ENCODE peak calls at places on chromosomes 7 and 10, in five cellular contexts. N is HepG2, F is K562, C is H1, L is GM12878. X is an unnamed sample.

GRCh38 chr7:37508063-37508462 is 59.4 kb upstream of the ELMO1 start:
- DNase-seq in F (no peak), L (no peak), C (no peak), N (no peak), X (no peak)

GRCh38 chr7:100865971-100866720 is 1.0 kb upstream of the TRIP6 start:
- DNase-seq in C (no peak), F (no peak), L (no peak), N (no peak), X (peak)

GRCh38 chr10:5765617-5766016 is 47.6 kb downstream of the GDI2 start:
- DNase-seq in N (no peak), L (no peak), C (no peak), F (no peak), X (no peak)

GRCh38 chr7:76394962-76395361 is 14.5 kb downstream of the SSC4D start:
- DNase-seq in C (no peak), L (no peak), N (no peak), F (no peak), X (no peak)

GRCh38 chr7:149220534-149220933 is 18.9 kb upstream of the ZNF212 start:
- DNase-seq in N (no peak), C (no peak), L (no peak), F (no peak), X (no peak)

GRCh38 chr7:108875139-108875538 is 305.5 kb downstream of the DNAJB9 start:
- DNase-seq in C (peak), L (no peak), N (no peak), F (peak), X (peak)

GRCh38 chr7:105654994-105655900 is 74.0 kb upstream of the EFCAB10 start:
- DNase-seq in F (no peak), C (no peak), N (no peak), L (no peak), X (peak)

GRCh38 chr7:133829336-133829897 is 297.7 kb upstream of the LRGUK start:
- DNase-seq in L (no peak), F (no peak), C (no peak), N (no peak), X (no peak)

GRCh38 chr10:132704008-132704814 is 81.7 kb downstream of the NKX6-2 start:
- DNase-seq in L (no peak), C (no peak), N (no peak), F (no peak), X (no peak)

GRCh38 chr7:131188367-131189339 is 139.0 kb upstream of the MKLN1 start:
- DNase-seq in C (no peak), L (peak), F (peak), N (peak), X (no peak)

DNA sequence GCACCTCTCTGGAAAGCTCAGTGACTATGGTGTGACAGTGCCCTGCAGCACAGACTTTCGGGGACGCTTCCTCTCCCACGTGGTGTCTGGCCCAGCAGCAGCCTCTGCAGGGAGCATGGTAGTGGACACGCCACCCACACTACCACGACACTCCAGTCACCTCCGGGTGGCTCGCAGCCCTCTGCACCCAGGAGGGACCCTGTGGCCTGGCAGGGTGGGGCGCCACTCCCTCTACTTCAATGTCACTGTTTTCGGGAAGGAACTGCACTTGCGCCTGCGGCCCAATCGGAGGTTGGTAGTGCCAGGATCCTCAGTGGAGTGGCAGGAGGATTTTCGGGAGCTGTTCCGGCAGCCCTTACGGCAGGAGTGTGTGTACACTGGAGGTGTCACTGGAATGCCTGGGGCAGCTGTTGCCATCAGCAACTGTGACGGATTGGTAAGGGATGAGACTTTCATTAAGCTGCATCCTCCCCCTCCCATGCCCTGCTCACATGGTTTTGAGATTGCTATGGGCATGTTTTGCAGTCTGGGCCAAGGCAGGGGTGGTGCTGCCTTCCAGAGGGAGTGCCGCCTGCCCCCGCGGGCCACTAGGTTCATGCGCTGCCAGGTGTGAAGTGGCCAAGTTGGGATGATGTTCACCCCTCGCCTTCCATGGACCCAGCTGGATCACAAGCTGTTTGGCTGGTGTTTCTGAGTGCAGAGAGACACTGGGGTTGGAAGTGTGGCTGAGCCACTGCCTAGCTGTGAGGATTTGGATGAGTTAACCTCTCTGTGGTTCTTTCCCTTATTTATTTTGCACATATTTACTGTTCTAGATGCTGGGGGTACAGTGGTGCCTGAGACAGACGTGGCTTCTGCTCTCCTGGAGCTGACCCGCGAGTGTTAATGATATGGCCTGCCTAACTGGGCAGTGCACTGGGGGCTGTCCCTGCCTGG is 2.5 kb downstream of the ADAMTS14 start:
- DNase-seq in F (no peak), L (no peak), C (no peak), N (no peak), X (no peak)
- TF ChIP-seq EZH2 in F (no peak), L (no peak), C (no peak), N (no peak), X (no peak)

DNA sequence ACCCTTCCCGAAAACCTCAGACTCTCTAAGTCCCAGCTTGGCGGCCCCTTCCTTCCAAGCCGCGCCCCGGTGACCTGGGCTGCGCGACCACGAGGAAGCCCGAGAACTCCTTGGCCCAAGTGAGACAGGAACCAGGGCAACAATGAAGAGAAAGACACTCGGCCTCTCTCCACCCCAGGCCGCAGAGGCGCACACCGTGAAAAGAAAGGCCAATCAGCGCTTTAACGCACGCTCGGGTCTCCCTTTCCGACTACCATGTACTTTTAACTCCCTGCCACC is 166.4 kb upstream of the PPP1R3A start:
- DNase-seq in N (no peak), C (no peak), L (no peak), F (no peak), X (peak)
- H3K27ac ChIP-seq in N (no peak), C (no peak), L (no peak), F (no peak), X (peak)

GRCh38 chr7:103714377-103714927 is 268.4 kb upstream of the SLC26A5 start:
- DNase-seq in N (no peak), F (no peak), L (no peak), C (no peak), X (no peak)

GRCh38 chr7:103711413-103711812 is 265.4 kb upstream of the SLC26A5 start:
- DNase-seq in C (no peak), N (no peak), F (no peak), L (no peak), X (no peak)

GRCh38 chr7:103718482-103719415 is 270.7 kb downstream of the RELN start:
- DNase-seq in C (no peak), N (no peak), F (no peak), L (no peak), X (no peak)

GRCh38 chr7:103712991-103713778 is 267.2 kb upstream of the SLC26A5 start:
- DNase-seq in L (no peak), F (no peak), C (no peak), N (no peak), X (no peak)

GRCh38 chr7:103715376-103716110 is 269.5 kb upstream of the SLC26A5 start:
- DNase-seq in F (no peak), L (no peak), C (no peak), N (no peak), X (no peak)
- TF ChIP-seq CREB1 in F (no peak), L (no peak), C (no peak), N (no peak), X (no peak)

DNA sequence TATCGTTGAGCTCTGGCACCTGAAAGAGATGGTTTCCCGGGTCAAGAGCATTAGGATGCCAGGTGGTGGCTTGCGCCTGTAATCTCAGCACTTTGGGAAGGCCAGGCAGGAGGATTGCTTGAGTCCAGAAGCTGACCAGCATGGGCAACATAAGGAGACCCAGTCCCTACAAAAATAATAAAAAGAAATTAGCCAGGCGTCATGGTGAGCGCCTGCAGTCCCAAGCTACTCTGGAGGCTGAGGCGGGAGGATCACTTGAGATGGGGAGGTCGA is 6.1 kb upstream of the KCP start:
- DNase-seq in L (no peak), F (no peak), N (no peak), C (no peak), X (no peak)
- TF ChIP-seq EZH2 in L (no peak), F (no peak), N (no peak), C (no peak), X (no peak)

GRCh38 chr7:24884401-24884800 is 95.6 kb downstream of the OSBPL3 start:
- DNase-seq in F (no peak), C (no peak), N (no peak), L (no peak), X (no peak)

GRCh38 chr7:24882989-24883631 is 96.9 kb downstream of the OSBPL3 start:
- DNase-seq in L (no peak), C (no peak), N (no peak), F (no peak), X (no peak)

GRCh38 chr7:24883632-24884013 is 96.4 kb downstream of the OSBPL3 start:
- DNase-seq in F (no peak), L (no peak), N (no peak), C (no peak), X (no peak)

GRCh38 chr7:24885305-24885704 is 94.7 kb downstream of the OSBPL3 start:
- DNase-seq in L (no peak), C (no peak), F (peak), N (no peak), X (no peak)

GRCh38 chr7:24885716-24886115 is 94.3 kb downstream of the OSBPL3 start:
- DNase-seq in L (no peak), F (no peak), N (no peak), C (no peak), X (no peak)
- H3K27ac ChIP-seq in L (no peak), F (no peak), N (no peak), C (no peak), X (no peak)

GRCh38 chr10:75140246-75140645 is 28.8 kb downstream of the SAMD8 start:
- DNase-seq in N (no peak), F (no peak), L (no peak), C (no peak), X (no peak)

GRCh38 chr10:75143353-75143752 is 31.9 kb downstream of the SAMD8 start:
- DNase-seq in C (no peak), N (no peak), L (no peak), F (no peak), X (no peak)

GRCh38 chr10:75136346-75136745 is 24.9 kb downstream of the SAMD8 start:
- DNase-seq in F (no peak), L (no peak), N (peak), C (no peak), X (peak)

DNA sequence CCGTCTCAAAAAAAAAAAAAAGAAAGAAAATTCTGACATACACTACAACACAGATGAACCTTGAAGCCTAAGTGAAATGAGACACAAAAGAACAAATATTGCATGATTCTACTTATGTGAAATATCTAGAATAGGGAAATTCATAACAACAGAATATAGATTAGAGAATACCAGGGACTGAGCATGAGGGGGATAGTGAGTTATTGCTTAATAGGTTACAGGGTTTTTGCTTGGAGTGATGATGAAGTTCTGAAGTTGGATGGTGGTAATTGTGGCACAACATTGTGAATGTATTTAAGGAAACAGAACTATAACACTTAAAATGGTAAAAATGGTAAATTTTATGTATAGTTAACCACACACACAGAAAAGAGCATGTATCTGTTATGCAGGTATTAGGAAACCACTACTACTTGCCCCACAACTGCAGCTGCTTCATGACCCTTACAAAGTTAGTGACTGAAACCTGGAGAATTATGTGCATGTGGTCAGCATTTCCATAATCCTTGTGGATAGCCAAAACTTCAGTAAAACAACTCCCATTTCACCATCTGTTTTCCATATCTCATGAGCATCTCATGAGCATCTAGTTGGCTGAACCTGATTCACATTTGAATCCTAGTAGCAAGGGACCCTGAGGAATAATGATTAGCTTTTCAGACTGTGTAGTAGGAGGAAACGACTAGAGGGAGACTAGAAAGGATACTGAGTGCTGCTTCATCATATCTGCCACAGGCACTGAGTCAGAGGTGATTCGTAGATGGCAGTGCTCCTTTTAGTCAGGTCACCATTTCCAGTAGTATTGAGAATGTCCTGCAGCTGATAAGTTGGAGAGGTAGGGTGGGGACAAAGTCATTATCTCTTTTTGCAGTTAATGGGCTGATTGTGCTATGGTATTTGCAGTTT is 26.3 kb downstream of the SAMD8 start:
- DNase-seq in F (peak), N (no peak), L (no peak), C (no peak), X (no peak)
- TF ChIP-seq CREB1 in F (no peak), N (no peak), L (no peak), C (no peak), X (no peak)

DNA sequence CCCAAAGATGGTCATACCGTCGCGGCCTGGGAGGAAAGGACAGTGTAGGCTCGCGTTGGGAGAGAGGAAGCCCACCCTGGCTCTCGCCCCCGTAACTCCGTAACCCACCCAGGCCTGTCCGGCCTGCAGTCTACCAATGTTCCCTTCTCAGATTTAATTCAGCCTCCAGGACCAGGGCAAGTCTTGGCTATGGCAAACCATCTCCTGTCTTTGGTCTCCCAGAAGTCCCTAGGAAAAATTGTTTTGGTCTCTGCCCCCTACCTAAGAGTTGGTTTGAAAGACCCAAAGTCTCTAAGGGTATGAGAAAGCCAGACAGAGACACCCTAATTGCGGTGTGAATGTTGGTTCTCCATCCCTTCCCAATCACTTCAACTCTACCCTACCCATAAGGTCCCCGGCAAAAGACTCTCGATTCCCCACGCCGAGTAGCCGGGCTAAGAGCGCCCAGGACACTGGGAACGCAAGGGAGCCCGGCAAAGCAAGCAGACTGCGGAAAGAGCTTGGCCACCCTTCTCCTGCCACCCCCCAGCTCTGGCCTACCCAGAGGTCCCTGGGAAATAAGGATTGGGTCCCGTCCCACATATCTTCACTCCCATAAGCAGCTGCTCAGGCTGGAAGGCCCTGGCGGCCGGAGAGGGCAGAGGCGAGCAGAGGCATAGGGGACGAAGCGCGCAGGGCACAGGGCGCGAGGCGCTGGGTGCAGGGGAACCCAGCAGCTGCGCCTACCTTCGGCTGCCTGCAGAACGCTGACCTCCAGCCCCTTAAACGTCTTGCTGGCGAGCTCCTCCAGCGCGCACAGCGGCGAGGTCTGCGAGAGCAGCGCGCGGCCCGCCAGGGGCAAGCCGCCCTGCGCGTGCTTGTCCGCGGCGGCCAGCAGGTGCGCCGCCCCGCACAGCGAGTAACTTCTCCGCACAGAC is 1.2 kb downstream of the LBX1 start:
- DNase-seq in N (no peak), F (no peak), C (no peak), L (no peak), X (peak)
- TF ChIP-seq EZH2 in N (no peak), F (no peak), C (peak), L (no peak), X (peak)

GRCh38 chr7:47046949-47047348 is 535.0 kb downstream of the TNS3 start:
- DNase-seq in L (no peak), N (no peak), C (no peak), F (no peak), X (peak)
- H3K27ac ChIP-seq in L (no peak), N (no peak), C (no peak), F (no peak), X (no peak)